ENCODE peak calls at places on chromosomes 12 and 14, in ten cellular contexts. B is stimulated activated CD8-positive, alpha-beta memory T cell treated with anti-CD3 and anti-CD28 coated beads, Interleukin-15, amount 100 ng/mL, for 24 hours; F is stimulated activated CD4-positive, alpha-beta T cell treated with anti-CD3 and anti-CD28 coated beads, Interleukin-1b, Interleukin-23, amount 100 ng/mL, for 24 hours; M is ovary; S is GM20000; E is NCI-H1092; H is activated B cell treated with CpG ODN at 0.5 μM for 24 hours; Z is RWPE1; Y is posterior vena cava; X is Right ventricle myocardium superior. L is an unnamed sample.

GRCh38 chr14:37411079-37411735 is 183.8 kb downstream of the FOXA1 start:
- DNase-seq in B (no peak), F (no peak), M (no peak), S (no peak), E (peak; percentile 22), H (no peak), Z (no peak), Y (no peak), X (no peak), L (no peak)

GRCh38 chr14:100441271-100441947 is 118.3 kb downstream of the SLC25A47 start:
- DNase-seq in B (no peak), F (no peak), M (no peak), S (no peak), E (no peak), H (no peak), Z (no peak), Y (no peak), X (no peak), L (no peak)

GRCh38 chr12:122845865-122846621 is 10.8 kb downstream of the HIP1R start:
- DNase-seq in B (no peak), F (no peak), M (no peak), S (no peak), E (no peak), H (no peak), Z (no peak), Y (no peak), X (peak; percentile 32), L (no peak)

GRCh38 chr12:12441891-12442461 is 85.1 kb downstream of the BORCS5 start:
- DNase-seq in B (no peak), F (no peak), M (no peak), S (peak; percentile 45), E (no peak), H (no peak), Z (no peak), Y (no peak), X (no peak), L (no peak)

GRCh38 chr12:82688619-82689018 is 1.9 kb downstream of the TMTC2 start:
- DNase-seq in B (no peak), F (no peak), M (no peak), S (no peak), E (no peak), H (no peak), Z (no peak), Y (no peak), X (no peak), L (no peak)

GRCh38 chr14:46368275-46368674 is 283.3 kb downstream of the RPL10L start:
- DNase-seq in B (no peak), F (no peak), M (no peak), S (no peak), E (no peak), H (no peak), Z (no peak), Y (no peak), X (no peak), L (no peak)

GRCh38 chr14:90384543-90384911 is 12.3 kb upstream of the CALM1 start:
- DNase-seq in B (no peak), F (no peak), M (no peak), S (no peak), E (no peak), H (no peak), Z (no peak), Y (no peak), X (no peak), L (no peak)

GRCh38 chr12:116390656-116391335 is 113.3 kb upstream of the MED13L start:
- DNase-seq in B (no peak), F (no peak), M (no peak), S (no peak), E (no peak), H (no peak), Z (no peak), Y (no peak), X (no peak), L (no peak)

GRCh38 chr12:82383930-82384513 is 25.7 kb downstream of the METTL25 start:
- DNase-seq in B (no peak), F (no peak), M (no peak), S (no peak), E (no peak), H (no peak), Z (peak; percentile 26), Y (no peak), X (no peak), L (no peak)

L was measured in iPS DF 6.9.